ENCODE peak calls at places on chromosomes 12 and 14, in four cellular contexts. U is K562, K is HL-60, T is GM12878. D is an unnamed sample.

GRCh38 chr12:58459191-58459590 is 461.1 kb downstream of the LRIG3 start:
- DNase-seq in U (no peak), K (no peak), T (no peak), D (no peak)

GRCh38 chr14:54261283-54261682 is 135.5 kb upstream of the CDKN3 start:
- DNase-seq in T (no peak), K (no peak), U (no peak), D (no peak)

GRCh38 chr12:125187148-125187733 is 122.0 kb downstream of the AACS start:
- DNase-seq in K (no peak), U (no peak), T (no peak), D (no peak)

GRCh38 chr12:88362439-88362838 is 217.8 kb downstream of the KITLG start:
- DNase-seq in K (no peak), T (no peak), U (no peak), D (no peak)

GRCh38 chr12:124713436-124714082 is 146.1 kb upstream of the NCOR2 start:
- DNase-seq in T (peak), K (peak), U (no peak), D (peak)

GRCh38 chr14:68944162-68944561 is 34.9 kb downstream of the ACTN1 start:
- DNase-seq in T (no peak), K (no peak), U (no peak), D (no peak)

GRCh38 chr14:54671537-54671936 is 104.6 kb downstream of the SAMD4A start:
- DNase-seq in T (no peak), K (no peak), U (no peak), D (no peak)

GRCh38 chr12:70645494-70646317 is 8.5 kb upstream of the PTPRB start:
- DNase-seq in K (no peak), T (no peak), U (peak), D (no peak)

GRCh38 chr12:57611116-57611809 is at the start of gene ARHGEF25:
- DNase-seq in U (peak), T (no peak), K (no peak), D (peak)

GRCh38 chr14:25537846-25538455 is 488.0 kb upstream of the STXBP6 start:
- DNase-seq in T (no peak), K (no peak), U (peak), D (peak)

GRCh38 chr14:61475316-61475715 is 153.9 kb downstream of the PRKCH start:
- DNase-seq in U (peak), T (no peak), K (peak), D (no peak)

GRCh38 chr14:72619071-72619710 is 274.7 kb downstream of the DPF3 start:
- DNase-seq in U (no peak), T (no peak), K (no peak), D (no peak)

GRCh38 chr14:52253503-52253902 is 14.0 kb upstream of the PTGDR start:
- DNase-seq in K (no peak), U (no peak), T (no peak), D (no peak)

GRCh38 chr14:49193365-49194050 is 392.7 kb downstream of the RPS29 start:
- DNase-seq in U (no peak), K (no peak), T (peak), D (no peak)

GRCh38 chr14:103105580-103106168 is 11.1 kb downstream of the EXOC3L4 start:
- DNase-seq in U (no peak), T (no peak), K (no peak), D (no peak)

GRCh38 chr14:100363053-100363452 is 39.9 kb downstream of the SLC25A47 start:
- DNase-seq in T (no peak), K (no peak), U (no peak), D (no peak)

GRCh38 chr12:127941332-127941731 is 325.6 kb upstream of the TMEM132C start:
- DNase-seq in T (no peak), U (no peak), K (no peak), D (no peak)

DNA sequence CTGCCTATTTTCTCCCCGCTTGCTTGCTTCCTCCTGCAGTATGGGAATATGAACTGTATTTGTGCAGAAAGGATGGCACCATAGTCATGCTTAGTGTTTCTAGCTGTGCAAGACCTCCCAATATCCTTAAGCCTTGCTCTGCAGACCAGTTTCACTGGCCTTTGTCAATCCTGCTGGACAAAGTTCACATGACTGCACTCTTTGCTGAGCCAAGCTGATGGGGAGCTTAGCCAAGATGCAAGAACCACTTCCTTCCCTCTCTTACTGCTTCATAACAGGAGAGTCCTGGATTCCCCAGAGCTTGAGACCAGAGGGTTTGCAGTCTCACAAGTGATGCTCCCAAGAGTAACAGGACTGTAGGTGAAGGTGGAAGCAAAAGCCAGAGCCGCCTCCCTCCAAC is 3.8 kb downstream of the ASIC1 start:
- DNase-seq in K (no peak), U (no peak), T (no peak), D (no peak)
- TF ChIP-seq SPI1 in K (no peak), U (no peak), T (no peak), D (no peak)

DNA sequence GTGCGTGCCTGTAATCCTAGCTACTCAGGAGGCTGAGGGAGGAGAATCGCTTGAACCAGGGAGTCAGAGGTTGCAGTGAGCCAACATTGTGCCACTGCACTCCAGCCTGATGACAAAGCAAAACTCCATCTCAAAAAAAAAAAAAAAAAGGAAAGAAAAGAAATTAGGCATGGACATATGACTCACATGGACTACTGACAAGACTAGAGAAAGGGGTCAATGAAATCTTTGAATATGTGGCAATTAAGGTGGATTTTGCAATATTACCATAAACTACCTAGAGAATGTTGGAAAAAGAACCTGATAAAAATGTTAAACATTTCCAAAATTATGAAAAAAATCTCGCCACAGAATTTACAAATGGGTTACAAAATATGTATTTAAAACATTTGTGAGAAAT is 873.6 kb downstream of the C12orf50 start:
- DNase-seq in K (no peak), T (no peak), U (no peak), D (no peak)
- TF ChIP-seq SPI1 in K (no peak), T (no peak), U (no peak), D (no peak)

DNA sequence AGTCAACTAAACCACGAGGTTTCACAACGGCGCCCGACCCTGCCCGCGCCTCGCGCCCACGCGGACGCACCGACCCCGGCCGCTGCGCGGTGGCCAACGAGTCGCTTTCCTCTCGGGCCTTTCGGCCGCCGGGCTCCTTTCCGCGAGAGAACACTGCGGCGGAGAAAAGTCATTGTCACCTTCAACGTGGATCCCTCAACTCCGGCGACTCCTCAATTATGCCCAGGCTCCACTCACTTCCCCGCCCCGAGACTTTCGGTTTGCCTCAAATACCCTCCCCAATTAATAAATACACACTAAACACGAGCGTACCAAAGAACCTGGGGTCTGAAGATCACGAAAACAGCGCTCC is 450 bp downstream of the SINHCAF start:
- DNase-seq in U (peak), T (no peak), K (no peak), D (peak)
- TF ChIP-seq SPI1 in U (no peak), T (no peak), K (no peak), D (no peak)

GRCh38 chr12:126668961-126669360 is 1598.0 kb upstream of the TMEM132C start:
- DNase-seq in K (no peak), U (no peak), T (no peak), D (no peak)
- TF ChIP-seq SPI1 in K (no peak), U (no peak), T (no peak), D (no peak)

DNA sequence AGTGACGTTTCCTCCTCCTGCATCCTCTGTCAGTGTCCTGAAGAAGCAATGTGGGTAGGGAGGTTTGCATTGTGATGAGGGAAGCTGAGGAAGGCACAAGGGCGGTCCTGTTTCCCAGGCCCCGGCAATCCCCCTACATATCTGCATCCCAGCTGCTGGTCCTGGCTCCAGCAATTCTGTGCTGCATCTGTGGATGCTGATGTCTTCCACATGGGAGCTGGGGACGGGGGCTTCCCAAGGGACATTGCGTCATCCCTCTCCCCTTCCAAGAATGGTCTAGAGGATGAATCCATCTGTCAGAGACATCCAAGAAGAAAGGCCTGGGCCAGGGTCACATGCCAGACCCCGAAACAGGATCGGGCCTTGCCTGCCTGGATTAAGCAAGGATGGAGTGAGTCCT is 52.1 kb downstream of the TSPAN11 start:
- DNase-seq in T (no peak), K (no peak), U (no peak), D (no peak)
- TF ChIP-seq SPI1 in T (no peak), K (no peak), U (no peak), D (no peak)

GRCh38 chr14:22174412-22174811 is 414.6 kb downstream of the DAD1 start:
- DNase-seq in K (no peak), U (no peak), T (no peak), D (no peak)
- TF ChIP-seq SPI1 in K (no peak), U (no peak), T (no peak), D (no peak)

GRCh38 chr12:2890388-2891239 is at the start of gene TULP3:
- DNase-seq in K (peak), U (peak), T (peak), D (peak)

GRCh38 chr12:2890001-2890387 is 697 bp upstream of the TULP3 start:
- DNase-seq in K (no peak), U (no peak), T (no peak), D (no peak)

GRCh38 chr12:2892246-2892645 is 1.6 kb downstream of the TULP3 start:
- DNase-seq in U (no peak), K (no peak), T (no peak), D (no peak)

GRCh38 chr12:2893007-2893406 is 2.3 kb downstream of the TULP3 start:
- DNase-seq in T (no peak), U (no peak), K (no peak), D (no peak)

DNA sequence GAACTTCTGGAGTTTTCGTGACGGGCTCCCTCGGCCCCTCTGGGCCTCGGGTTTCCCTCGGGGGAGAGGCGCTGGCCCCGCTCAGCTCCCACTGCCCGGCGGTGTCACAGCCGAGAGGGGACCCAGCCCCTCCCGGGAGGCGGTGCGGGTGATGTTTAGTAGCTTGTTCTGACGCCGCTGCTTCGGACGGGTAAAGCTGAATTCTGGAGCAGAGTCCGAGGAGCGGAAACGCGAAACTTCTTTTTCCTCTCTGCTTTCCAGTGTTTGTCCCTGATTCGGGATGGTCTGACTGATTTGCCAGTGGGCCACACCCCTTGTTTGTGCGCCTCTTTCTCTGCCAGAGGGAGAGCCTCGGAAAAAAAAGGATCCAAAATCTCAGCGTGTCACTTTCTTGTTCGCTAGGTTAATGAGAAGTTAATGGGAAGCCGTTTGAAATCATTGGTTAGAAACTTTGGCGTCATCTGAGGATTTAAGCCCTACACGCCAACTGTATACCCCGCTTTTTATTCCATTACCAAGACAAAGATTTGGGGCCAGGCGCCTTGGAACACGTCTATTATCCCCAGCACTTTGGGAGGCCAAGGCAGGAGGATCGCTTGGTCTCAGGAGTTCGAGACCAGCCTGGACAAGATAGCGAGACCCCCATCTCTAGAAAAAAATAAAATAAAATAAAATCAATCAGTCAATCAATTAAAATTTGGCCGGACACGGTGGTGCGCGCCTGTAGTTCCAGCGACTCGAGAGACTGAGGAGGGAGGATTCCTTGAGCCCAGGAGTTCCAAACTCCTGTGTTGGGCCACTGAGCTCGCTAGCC is 756 bp downstream of the TULP3 start:
- DNase-seq in U (no peak), T (no peak), K (no peak), D (peak)
- TF ChIP-seq SPI1 in U (no peak), T (no peak), K (no peak), D (no peak)

GRCh38 chr12:76276499-76277151 is 71.6 kb downstream of the BBS10 start:
- DNase-seq in U (no peak), K (no peak), T (no peak), D (no peak)

GRCh38 chr12:76275511-76276093 is 72.6 kb downstream of the BBS10 start:
- DNase-seq in T (no peak), K (peak), U (no peak), D (no peak)

GRCh38 chr12:76274699-76275098 is 73.5 kb downstream of the BBS10 start:
- DNase-seq in K (no peak), U (no peak), T (no peak), D (no peak)

GRCh38 chr12:76272292-76272691 is 75.9 kb downstream of the BBS10 start:
- DNase-seq in K (no peak), U (no peak), T (no peak), D (no peak)

GRCh38 chr12:76277480-76277879 is 70.7 kb downstream of the BBS10 start:
- DNase-seq in U (no peak), K (no peak), T (no peak), D (no peak)
- TF ChIP-seq SPI1 in U (no peak), K (no peak), T (no peak), D (no peak)

DNA sequence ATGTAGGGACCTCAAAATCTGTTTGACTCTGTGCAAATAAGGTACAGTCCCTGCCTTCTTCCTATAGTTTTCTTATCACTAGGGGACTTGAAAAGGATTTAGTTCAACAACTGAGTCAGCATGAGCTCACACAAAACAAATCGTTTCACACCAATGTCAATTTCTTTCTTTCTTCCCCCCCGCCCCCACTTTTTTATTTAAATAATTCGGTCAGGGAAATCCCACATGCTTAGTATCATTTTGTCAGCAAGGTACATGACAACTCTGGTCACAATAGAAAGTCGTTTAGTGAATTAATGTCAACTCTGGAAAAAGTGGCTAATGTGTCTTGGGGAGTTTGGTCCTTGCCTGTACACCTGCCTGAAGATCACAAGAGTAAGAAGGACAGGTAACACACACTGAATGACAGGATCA is 232.2 kb upstream of the PLEKHG7 start:
- DNase-seq in T (peak), K (no peak), U (no peak), D (no peak)
- TF ChIP-seq SPI1 in T (no peak), K (no peak), U (no peak), D (no peak)

DNA sequence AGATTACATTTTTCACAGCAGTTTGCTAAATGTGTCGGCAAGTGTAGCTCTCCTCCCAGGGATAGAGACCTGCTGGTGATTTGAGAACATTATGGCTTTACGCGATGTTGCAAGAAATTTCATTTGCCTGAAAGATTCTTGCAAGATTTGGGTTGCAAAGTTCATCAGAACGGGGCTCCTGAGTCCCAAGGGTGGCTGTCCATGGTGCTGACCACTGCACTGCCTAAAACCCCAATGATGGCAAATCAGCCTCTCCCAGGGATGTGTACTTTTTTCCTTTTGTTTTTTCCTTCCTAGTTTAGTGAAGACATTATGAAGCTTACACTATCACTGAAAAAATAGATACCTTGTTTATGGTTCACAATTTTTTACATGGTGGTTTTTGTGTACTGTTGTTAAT is 85.4 kb downstream of the WSCD2 start:
- DNase-seq in U (peak), K (no peak), T (no peak), D (peak)
- TF ChIP-seq SPI1 in U (no peak), K (no peak), T (no peak), D (no peak)

D was measured in GM12891.